ENCODE peak calls at places on chromosomes 5 and 9, in seven cellular contexts. One of them, this sample, is unnamed.
A peak's percentile ranks its signal among the peaks of the same experiment; 100 is the strongest.

GRCh38 chr9:117002686-117003085 is 315.6 kb downstream of the TRIM32 start:
- DNase-seq in neuronal stem cell: no peak
- DNase-seq in mesendoderm: no peak
- DNase-seq in IMR-90: no peak
- DNase-seq in mesenchymal stem cell: no peak
- DNase-seq in H9: no peak
- DNase-seq in trophoblast cell: no peak
- DNase-seq in this sample: no peak

GRCh38 chr5:136070486-136071285 is 41.9 kb downstream of the TGFBI start:
- DNase-seq in neuronal stem cell: no peak
- DNase-seq in mesendoderm: no peak
- DNase-seq in IMR-90: no peak
- DNase-seq in mesenchymal stem cell: no peak
- DNase-seq in H9: peak; percentile 18
- DNase-seq in trophoblast cell: no peak
- DNase-seq in this sample: no peak

GRCh38 chr9:6272229-6272597 is 56.0 kb upstream of the TPD52L3 start:
- DNase-seq in neuronal stem cell: no peak
- DNase-seq in mesendoderm: no peak
- DNase-seq in IMR-90: peak; percentile 93
- DNase-seq in mesenchymal stem cell: peak; percentile 68
- DNase-seq in H9: no peak
- DNase-seq in trophoblast cell: no peak
- DNase-seq in this sample: no peak

GRCh38 chr9:79382468-79382867 is 189.3 kb upstream of the TLE4 start:
- DNase-seq in neuronal stem cell: no peak
- DNase-seq in mesendoderm: peak; percentile 80
- DNase-seq in IMR-90: no peak
- DNase-seq in mesenchymal stem cell: no peak
- DNase-seq in H9: no peak
- DNase-seq in trophoblast cell: no peak
- DNase-seq in this sample: no peak

GRCh38 chr9:34375901-34376595 is 650 bp downstream of the MYORG start:
- DNase-seq in neuronal stem cell: peak; percentile 17
- DNase-seq in mesendoderm: peak; percentile 84
- DNase-seq in IMR-90: no peak
- DNase-seq in mesenchymal stem cell: peak; percentile 30
- DNase-seq in H9: peak; percentile 76
- DNase-seq in trophoblast cell: peak; percentile 39
- DNase-seq in this sample: no peak

GRCh38 chr9:137280478-137281344 is 3.2 kb downstream of the TOR4A start:
- DNase-seq in neuronal stem cell: no peak
- DNase-seq in mesendoderm: peak; percentile 62
- DNase-seq in IMR-90: no peak
- DNase-seq in mesenchymal stem cell: peak; percentile 54
- DNase-seq in H9: peak; percentile 65
- DNase-seq in trophoblast cell: no peak
- DNase-seq in this sample: no peak

GRCh38 chr5:100444961-100445360 is 90.2 kb upstream of the FAM174A start:
- DNase-seq in neuronal stem cell: no peak
- DNase-seq in mesendoderm: no peak
- DNase-seq in IMR-90: peak; percentile 23
- DNase-seq in mesenchymal stem cell: peak; percentile 37
- DNase-seq in H9: no peak
- DNase-seq in trophoblast cell: no peak
- DNase-seq in this sample: no peak

GRCh38 chr5:168106008-168106761 is 185.3 kb upstream of the WWC1 start:
- DNase-seq in neuronal stem cell: no peak
- DNase-seq in mesendoderm: no peak
- DNase-seq in IMR-90: peak; percentile 20
- DNase-seq in mesenchymal stem cell: no peak
- DNase-seq in H9: no peak
- DNase-seq in trophoblast cell: peak; percentile 64
- DNase-seq in this sample: no peak

GRCh38 chr5:75603421-75603820 is 7.8 kb upstream of the ANKDD1B start:
- DNase-seq in neuronal stem cell: no peak
- DNase-seq in mesendoderm: no peak
- DNase-seq in IMR-90: peak; percentile 88
- DNase-seq in mesenchymal stem cell: peak; percentile 66
- DNase-seq in H9: no peak
- DNase-seq in trophoblast cell: no peak
- DNase-seq in this sample: no peak

GRCh38 chr5:120655828-120656435 is 191.8 kb downstream of the PRR16 start:
- DNase-seq in neuronal stem cell: peak; percentile 4
- DNase-seq in mesendoderm: peak; percentile 52
- DNase-seq in IMR-90: peak; percentile 22
- DNase-seq in mesenchymal stem cell: peak; percentile 30
- DNase-seq in H9: peak; percentile 49
- DNase-seq in trophoblast cell: peak; percentile 34
- DNase-seq in this sample: peak; percentile 53

GRCh38 chr5:104375345-104375744 is 812.8 kb upstream of the NUDT12 start:
- DNase-seq in neuronal stem cell: no peak
- DNase-seq in mesendoderm: no peak
- DNase-seq in IMR-90: no peak
- DNase-seq in mesenchymal stem cell: no peak
- DNase-seq in H9: no peak
- DNase-seq in trophoblast cell: no peak
- DNase-seq in this sample: no peak

GRCh38 chr9:107174441-107174840 is 108.6 kb upstream of the RAD23B start:
- DNase-seq in neuronal stem cell: no peak
- DNase-seq in mesendoderm: no peak
- DNase-seq in IMR-90: no peak
- DNase-seq in mesenchymal stem cell: peak; percentile 68
- DNase-seq in H9: no peak
- DNase-seq in trophoblast cell: peak; percentile 97
- DNase-seq in this sample: no peak

GRCh38 chr5:154176191-154176590 is 14.3 kb upstream of the GALNT10 start:
- DNase-seq in neuronal stem cell: no peak
- DNase-seq in mesendoderm: no peak
- DNase-seq in IMR-90: peak; percentile 50
- DNase-seq in mesenchymal stem cell: no peak
- DNase-seq in H9: no peak
- DNase-seq in trophoblast cell: no peak
- DNase-seq in this sample: no peak

GRCh38 chr9:91433180-91433579 is 9.5 kb upstream of the NFIL3 start:
- DNase-seq in neuronal stem cell: no peak
- DNase-seq in mesendoderm: no peak
- DNase-seq in IMR-90: peak; percentile 98
- DNase-seq in mesenchymal stem cell: peak; percentile 91
- DNase-seq in H9: no peak
- DNase-seq in trophoblast cell: peak; percentile 30
- DNase-seq in this sample: no peak

GRCh38 chr5:144203750-144204596 is 33.3 kb downstream of the KCTD16 start:
- DNase-seq in neuronal stem cell: peak; percentile 65
- DNase-seq in mesendoderm: peak; percentile 70
- DNase-seq in IMR-90: peak; percentile 82
- DNase-seq in mesenchymal stem cell: peak; percentile 77
- DNase-seq in H9: peak; percentile 31
- DNase-seq in trophoblast cell: peak; percentile 22
- DNase-seq in this sample: peak; percentile 49

GRCh38 chr9:6714176-6714575 is 43.6 kb upstream of the KDM4C start:
- DNase-seq in neuronal stem cell: no peak
- DNase-seq in mesendoderm: no peak
- DNase-seq in IMR-90: no peak
- DNase-seq in mesenchymal stem cell: no peak
- DNase-seq in H9: no peak
- DNase-seq in trophoblast cell: no peak
- DNase-seq in this sample: no peak

GRCh38 chr9:19988281-19988680 is 199.4 kb upstream of the SLC24A2 start:
- DNase-seq in neuronal stem cell: peak; percentile 44
- DNase-seq in mesendoderm: no peak
- DNase-seq in IMR-90: no peak
- DNase-seq in mesenchymal stem cell: no peak
- DNase-seq in H9: no peak
- DNase-seq in trophoblast cell: no peak
- DNase-seq in this sample: no peak

GRCh38 chr5:179906795-179907569 is 715 bp downstream of the TBC1D9B start:
- DNase-seq in neuronal stem cell: no peak
- DNase-seq in mesendoderm: no peak
- DNase-seq in IMR-90: peak; percentile 7
- DNase-seq in mesenchymal stem cell: peak; percentile 28
- DNase-seq in H9: peak; percentile 56
- DNase-seq in trophoblast cell: no peak
- DNase-seq in this sample: peak; percentile 69

GRCh38 chr5:107251151-107251550 is 419.6 kb downstream of the EFNA5 start:
- DNase-seq in neuronal stem cell: no peak
- DNase-seq in mesendoderm: no peak
- DNase-seq in IMR-90: no peak
- DNase-seq in mesenchymal stem cell: peak; percentile 13
- DNase-seq in H9: no peak
- DNase-seq in trophoblast cell: no peak
- DNase-seq in this sample: no peak

GRCh38 chr5:145797336-145797735 is 37.8 kb downstream of the PRELID2 start:
- DNase-seq in neuronal stem cell: no peak
- DNase-seq in mesendoderm: peak; percentile 57
- DNase-seq in IMR-90: peak; percentile 59
- DNase-seq in mesenchymal stem cell: peak; percentile 88
- DNase-seq in H9: no peak
- DNase-seq in trophoblast cell: no peak
- DNase-seq in this sample: no peak

GRCh38 chr5:95241635-95242034 is 43.3 kb downstream of the MCTP1 start:
- DNase-seq in neuronal stem cell: no peak
- DNase-seq in mesendoderm: no peak
- DNase-seq in IMR-90: no peak
- DNase-seq in mesenchymal stem cell: no peak
- DNase-seq in H9: no peak
- DNase-seq in trophoblast cell: no peak
- DNase-seq in this sample: no peak

GRCh38 chr5:172852490-172853354 is 18.7 kb downstream of the ERGIC1 start:
- DNase-seq in neuronal stem cell: no peak
- DNase-seq in mesendoderm: no peak
- DNase-seq in IMR-90: peak; percentile 75
- DNase-seq in mesenchymal stem cell: no peak
- DNase-seq in H9: no peak
- DNase-seq in trophoblast cell: peak; percentile 81
- DNase-seq in this sample: no peak

GRCh38 chr5:73812962-73813588 is 187.1 kb downstream of the ARHGEF28 start:
- DNase-seq in neuronal stem cell: no peak
- DNase-seq in mesendoderm: no peak
- DNase-seq in IMR-90: no peak
- DNase-seq in mesenchymal stem cell: no peak
- DNase-seq in H9: no peak
- DNase-seq in trophoblast cell: no peak
- DNase-seq in this sample: no peak

GRCh38 chr9:21165516-21165915 is 944 bp downstream of the IFNA21 start:
- DNase-seq in neuronal stem cell: no peak
- DNase-seq in mesendoderm: no peak
- DNase-seq in IMR-90: no peak
- DNase-seq in mesenchymal stem cell: no peak
- DNase-seq in H9: no peak
- DNase-seq in trophoblast cell: no peak
- DNase-seq in this sample: no peak

GRCh38 chr5:73673161-73673591 is 47.2 kb downstream of the ARHGEF28 start:
- DNase-seq in neuronal stem cell: no peak
- DNase-seq in mesendoderm: peak; percentile 22
- DNase-seq in IMR-90: peak; percentile 90
- DNase-seq in mesenchymal stem cell: peak; percentile 90
- DNase-seq in H9: no peak
- DNase-seq in trophoblast cell: no peak
- DNase-seq in this sample: no peak

GRCh38 chr5:117681431-117681830 is 1106.8 kb upstream of the SEMA6A start:
- DNase-seq in neuronal stem cell: no peak
- DNase-seq in mesendoderm: no peak
- DNase-seq in IMR-90: no peak
- DNase-seq in mesenchymal stem cell: no peak
- DNase-seq in H9: no peak
- DNase-seq in trophoblast cell: no peak
- DNase-seq in this sample: no peak
- H2BK120ac ChIP-seq in neuronal stem cell: no peak overlapping the region
- H2BK120ac ChIP-seq in mesendoderm: no peak overlapping the region
- H2BK120ac ChIP-seq in IMR-90: peak overlapping the region; percentile 35
- H2BK120ac ChIP-seq in mesenchymal stem cell: no peak overlapping the region
- H2BK120ac ChIP-seq in H9: no peak overlapping the region
- H2BK120ac ChIP-seq in trophoblast cell: no peak overlapping the region
- H2BK120ac ChIP-seq in this sample: no peak overlapping the region

GRCh38 chr5:124328201-124328600 is 418.2 kb downstream of the ZNF608 start:
- DNase-seq in neuronal stem cell: no peak
- DNase-seq in mesendoderm: peak; percentile 94
- DNase-seq in IMR-90: no peak
- DNase-seq in mesenchymal stem cell: no peak
- DNase-seq in H9: no peak
- DNase-seq in trophoblast cell: no peak
- DNase-seq in this sample: no peak

GRCh38 chr5:124330595-124330994 is 415.8 kb downstream of the ZNF608 start:
- DNase-seq in neuronal stem cell: no peak
- DNase-seq in mesendoderm: no peak
- DNase-seq in IMR-90: no peak
- DNase-seq in mesenchymal stem cell: no peak
- DNase-seq in H9: no peak
- DNase-seq in trophoblast cell: no peak
- DNase-seq in this sample: no peak

GRCh38 chr5:124337996-124338395 is 408.4 kb downstream of the ZNF608 start:
- DNase-seq in neuronal stem cell: no peak
- DNase-seq in mesendoderm: no peak
- DNase-seq in IMR-90: peak; percentile 10
- DNase-seq in mesenchymal stem cell: peak; percentile 12
- DNase-seq in H9: no peak
- DNase-seq in trophoblast cell: no peak
- DNase-seq in this sample: no peak

GRCh38 chr5:124332273-124332672 is 414.2 kb downstream of the ZNF608 start:
- DNase-seq in neuronal stem cell: no peak
- DNase-seq in mesendoderm: no peak
- DNase-seq in IMR-90: no peak
- DNase-seq in mesenchymal stem cell: no peak
- DNase-seq in H9: no peak
- DNase-seq in trophoblast cell: no peak
- DNase-seq in this sample: no peak

GRCh38 chr5:124333295-124333979 is 413.0 kb downstream of the ZNF608 start:
- DNase-seq in neuronal stem cell: no peak
- DNase-seq in mesendoderm: no peak
- DNase-seq in IMR-90: no peak
- DNase-seq in mesenchymal stem cell: no peak
- DNase-seq in H9: no peak
- DNase-seq in trophoblast cell: no peak
- DNase-seq in this sample: no peak
- H2BK120ac ChIP-seq in neuronal stem cell: no peak overlapping the region
- H2BK120ac ChIP-seq in mesendoderm: no peak overlapping the region
- H2BK120ac ChIP-seq in IMR-90: no peak overlapping the region
- H2BK120ac ChIP-seq in mesenchymal stem cell: no peak overlapping the region
- H2BK120ac ChIP-seq in H9: no peak overlapping the region
- H2BK120ac ChIP-seq in trophoblast cell: no peak overlapping the region
- H2BK120ac ChIP-seq in this sample: no peak overlapping the region

GRCh38 chr5:3101561-3101960 is 350.1 kb upstream of the IRX2 start:
- DNase-seq in neuronal stem cell: no peak
- DNase-seq in mesendoderm: peak; percentile 66
- DNase-seq in IMR-90: no peak
- DNase-seq in mesenchymal stem cell: no peak
- DNase-seq in H9: peak; percentile 73
- DNase-seq in trophoblast cell: no peak
- DNase-seq in this sample: no peak
- H2BK120ac ChIP-seq in neuronal stem cell: no peak overlapping the region
- H2BK120ac ChIP-seq in mesendoderm: no peak overlapping the region
- H2BK120ac ChIP-seq in IMR-90: no peak overlapping the region
- H2BK120ac ChIP-seq in mesenchymal stem cell: no peak overlapping the region
- H2BK120ac ChIP-seq in H9: peak overlapping the region; percentile 91
- H2BK120ac ChIP-seq in trophoblast cell: no peak overlapping the region
- H2BK120ac ChIP-seq in this sample: peak overlapping the region; percentile 75

DNA sequence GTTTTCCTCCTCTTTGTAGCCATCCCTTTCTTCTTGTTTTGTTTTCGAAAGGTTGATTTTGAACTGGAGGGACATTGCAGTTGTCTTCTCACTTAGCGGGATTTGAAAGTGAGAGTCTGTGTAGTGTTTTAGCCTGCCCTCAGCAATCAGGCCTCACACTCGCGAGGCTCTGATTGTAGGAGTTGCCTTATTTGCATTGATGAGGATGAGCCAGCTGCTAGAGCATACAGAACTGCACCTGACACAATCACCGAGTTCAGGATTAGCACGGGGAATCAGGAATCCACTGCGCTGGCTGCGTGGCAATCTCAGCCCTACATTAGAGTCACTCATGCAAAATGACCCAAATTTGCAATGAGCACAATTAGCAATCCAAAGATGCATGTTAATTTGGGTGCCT is 122.5 kb upstream of the TMEM161B start:
- DNase-seq in neuronal stem cell: no peak
- DNase-seq in mesendoderm: peak; percentile 22
- DNase-seq in IMR-90: no peak
- DNase-seq in mesenchymal stem cell: no peak
- DNase-seq in H9: no peak
- DNase-seq in trophoblast cell: no peak
- DNase-seq in this sample: no peak
- H2BK120ac ChIP-seq in neuronal stem cell: no peak overlapping the region
- H2BK120ac ChIP-seq in mesendoderm: no peak overlapping the region
- H2BK120ac ChIP-seq in IMR-90: no peak overlapping the region
- H2BK120ac ChIP-seq in mesenchymal stem cell: no peak overlapping the region
- H2BK120ac ChIP-seq in H9: no peak overlapping the region
- H2BK120ac ChIP-seq in trophoblast cell: no peak overlapping the region
- H2BK120ac ChIP-seq in this sample: no peak overlapping the region